ENCODE peak calls at places on chromosomes 2 and 18, in ten cellular contexts. R is cardiac muscle cell, L is mucosa of descending colon, H is esophagus muscularis mucosa, G is testis, Y is astrocyte, Z is fibroblast of lung, M is ascending aorta, F is ovary, T is vagina. S is an unnamed sample. For H3K4me1 and H3K36me3, the result is how much of the 10 kb centered on the place peaks cover.

GRCh38 chr2:33022989-33023731 is 76.4 kb downstream of the LTBP1 start:
- DNase-seq in H (no peak), R (no peak), G (no peak), T (no peak), Y (peak), L (no peak), M (no peak), F (no peak), Z (peak), S (no peak)

GRCh38 chr2:171957061-171957460 is 34.8 kb downstream of the HAT1 start:
- DNase-seq in Z (no peak), R (peak), G (no peak), Y (no peak), T (no peak), H (no peak), F (no peak), M (no peak), L (no peak), S (no peak)

GRCh38 chr2:136025057-136025973 is 39.9 kb upstream of the DARS1 start:
- DNase-seq in Y (peak), T (no peak), G (peak), F (no peak), L (peak), M (no peak), H (no peak), Z (peak), R (peak), S (no peak)

GRCh38 chr2:156518160-156518559 is 82.0 kb downstream of the GPD2 start:
- DNase-seq in R (no peak), H (no peak), M (no peak), T (no peak), L (no peak), Y (no peak), F (no peak), Z (no peak), G (no peak), S (no peak)

GRCh38 chr18:10405014-10405493 is 49.4 kb upstream of the APCDD1 start:
- DNase-seq in G (no peak), R (no peak), F (no peak), L (no peak), Y (no peak), Z (no peak), M (no peak), T (no peak), H (no peak), S (no peak)

GRCh38 chr18:24605454-24605853 is 145.0 kb downstream of the HRH4 start:
- DNase-seq in H (no peak), R (no peak), M (no peak), T (no peak), Y (no peak), F (no peak), G (no peak), Z (no peak), L (no peak), S (no peak)

GRCh38 chr2:170587117-170587516 is 128.0 kb upstream of the SP5 start:
- DNase-seq in H (no peak), Z (no peak), R (no peak), F (no peak), T (no peak), L (no peak), Y (no peak), G (no peak), M (no peak), S (no peak)

GRCh38 chr2:187198136-187198535 is 249.9 kb downstream of the CALCRL start:
- DNase-seq in Y (no peak), H (no peak), G (no peak), T (no peak), F (no peak), R (no peak), L (no peak), M (no peak), Z (no peak), S (no peak)

GRCh38 chr18:44819944-44820510 is 139.3 kb downstream of the SETBP1 start:
- DNase-seq in G (no peak), F (no peak), M (peak), R (no peak), Y (no peak), H (no peak), Z (no peak), T (no peak), L (no peak), S (no peak)

GRCh38 chr2:3188405-3188946 is 189.1 kb downstream of the EIPR1 start:
- DNase-seq in L (peak), Y (no peak), M (no peak), T (no peak), R (no peak), G (no peak), F (no peak), Z (no peak), H (no peak), S (no peak)
- H3K4me3 ChIP-seq in L (no peak), Y (no peak), M (no peak), T (no peak), R (no peak), G (no peak), F (no peak), Z (no peak), H (no peak), S (no peak)

GRCh38 chr2:69583434-69583833 is 60.1 kb downstream of the AAK1 start:
- DNase-seq in Y (no peak), Z (no peak), L (no peak), G (no peak), R (no peak), T (no peak), F (no peak), H (no peak), M (no peak), S (no peak)
- H3K4me1 ChIP-seq in Y (under half), Z (under half), L (under half), G (under half), R (under half), T (under half), F (under half), H (under half), M (under half), S (under half)

GRCh38 chr2:238259085-238260020 is 19.5 kb upstream of the HES6 start:
- DNase-seq in F (no peak), H (no peak), R (no peak), T (no peak), Y (no peak), M (no peak), L (peak), G (no peak), Z (no peak), S (no peak)
- H3K36me3 ChIP-seq in F (under half), H (under half), R (under half), T (under half), Y (under half), M (half or more), L (under half), G (under half), Z (under half), S (half or more)

GRCh38 chr2:238422285-238422684 is 4.4 kb upstream of the ASB1 start:
- DNase-seq in G (no peak), T (no peak), F (no peak), Z (no peak), Y (no peak), R (no peak), L (no peak), H (no peak), M (no peak), S (no peak)
- H3K4me3 ChIP-seq in G (no peak), T (no peak), F (no peak), Z (no peak), Y (no peak), R (no peak), L (no peak), H (no peak), M (no peak), S (no peak)

DNA sequence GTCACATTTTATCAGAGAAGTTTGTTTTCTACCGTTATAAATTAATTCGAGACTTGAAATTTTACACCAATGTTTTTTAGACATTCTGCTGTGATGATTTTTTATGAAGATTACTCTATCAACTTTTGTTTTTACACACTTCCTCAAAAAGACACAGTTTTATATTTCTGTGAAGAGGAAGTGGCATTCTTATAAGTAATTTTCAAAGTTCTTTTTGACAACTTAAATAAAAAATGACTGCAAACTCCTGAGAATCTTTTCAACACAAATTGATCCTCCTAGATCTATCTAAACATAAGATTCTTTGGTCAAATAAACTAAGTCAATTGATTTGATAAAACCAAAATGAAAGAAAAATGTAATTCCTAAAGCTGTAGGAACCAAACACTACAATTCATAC is 13.7 kb downstream of the ANKRD44 start:
- DNase-seq in Z (no peak), F (no peak), H (no peak), M (no peak), T (no peak), Y (no peak), L (no peak), G (no peak), R (no peak), S (no peak)
- H3K4me1 ChIP-seq in Z (under half), F (under half), H (under half), M (under half), T (under half), Y (under half), L (under half), G (under half), R (under half), S (under half)

GRCh38 chr2:183157131-183157530 is 32.9 kb downstream of the NUP35 start:
- DNase-seq in H (no peak), R (no peak), G (no peak), Y (no peak), L (no peak), M (no peak), Z (no peak), T (no peak), F (no peak), S (no peak)
- H3K36me3 ChIP-seq in H (under half), R (under half), G (under half), Y (under half), L (under half), M (under half), Z (under half), T (under half), F (under half), S (half or more)

S was measured in esophagus squamous epithelium.